ENCODE peak calls at places on chromosomes 13 and 19, in five cellular contexts. H is neural crest cell, D is psoas muscle, L is heart right ventricle, Z is GM13976. V is an unnamed sample.

GRCh38 chr19:44635581-44636438 is 7.9 kb upstream of the PVR start:
- DNase-seq in H (no peak), D (no peak), L (no peak), Z (no peak), V (peak)

GRCh38 chr19:5308471-5309437 is 31.9 kb downstream of the PTPRS start:
- DNase-seq in H (no peak), D (no peak), L (peak), Z (no peak), V (peak)

GRCh38 chr19:47022541-47023447 is 3.2 kb downstream of the NPAS1 start:
- DNase-seq in H (no peak), D (no peak), L (no peak), Z (no peak), V (no peak)

GRCh38 chr13:108895220-108895704 is 265.9 kb downstream of the MYO16 start:
- DNase-seq in H (no peak), D (no peak), L (no peak), Z (no peak), V (peak)

GRCh38 chr19:47445527-47445926 is 26.2 kb downstream of the SLC8A2 start:
- DNase-seq in H (no peak), D (no peak), L (no peak), Z (no peak), V (no peak)

GRCh38 chr13:112748947-112749346 is 59.1 kb downstream of the ATP11A start:
- DNase-seq in H (no peak), D (peak), L (peak), Z (no peak), V (peak)

GRCh38 chr19:1175020-1175419 is 952 bp upstream of the SBNO2 start:
- DNase-seq in H (no peak), D (no peak), L (no peak), Z (no peak), V (no peak)

GRCh38 chr19:16301999-16302694 is 22.5 kb upstream of the KLF2 start:
- DNase-seq in H (no peak), D (peak), L (no peak), Z (no peak), V (peak)

GRCh38 chr19:41265376-41266153 is 1.4 kb downstream of the HNRNPUL1 start:
- DNase-seq in H (peak), D (no peak), L (no peak), Z (peak), V (peak)

GRCh38 chr19:53942001-53942786 is 20.5 kb upstream of the CACNG8 start:
- DNase-seq in H (peak), D (no peak), L (no peak), Z (no peak), V (no peak)

GRCh38 chr19:6414033-6414643 is 10.5 kb downstream of the KHSRP start:
- DNase-seq in H (no peak), D (no peak), L (no peak), Z (no peak), V (no peak)

GRCh38 chr13:44141213-44141724 is 232.4 kb upstream of the SERP2 start:
- DNase-seq in H (no peak), D (no peak), L (no peak), Z (no peak), V (peak)

GRCh38 chr13:52010890-52011689 is at the start of gene ATP7B:
- DNase-seq in H (no peak), D (peak), L (peak), Z (peak), V (peak)

GRCh38 chr13:20559659-20560356 is 7.1 kb upstream of the IFT88 start:
- DNase-seq in H (no peak), D (no peak), L (no peak), Z (no peak), V (peak)

GRCh38 chr13:51148952-51149573 is 38.0 kb upstream of the C13orf42 start:
- DNase-seq in H (peak), D (no peak), L (no peak), Z (no peak), V (peak)

GRCh38 chr19:43781630-43782310 is 997 bp upstream of the KCNN4 start:
- DNase-seq in H (no peak), D (no peak), L (no peak), Z (no peak), V (no peak)